ENCODE peak calls at places on chromosomes 16 and 17, in seven cellular contexts. L is cardiac muscle cell, X is fibroblast of pulmonary artery, O is cardiac fibroblast, G is thyroid gland, K is esophagus muscularis mucosa, J is heart right ventricle. F is an unnamed sample.
A peak's percentile ranks its signal among the peaks of the same experiment; 100 is the strongest.

GRCh38 chr17:40033339-40033738 is 18.1 kb downstream of the CSF3 start:
- DNase-seq in O (no peak), G (no peak), X (no peak), K (no peak), J (no peak), L (no peak), F (no peak)

GRCh38 chr17:37179893-37180292 is 195.9 kb upstream of the C17orf78 start:
- DNase-seq in X (peak; percentile 71), K (no peak), O (peak; percentile 81), L (no peak), G (no peak), J (no peak), F (peak; percentile 26)

GRCh38 chr17:80786470-80786869 is 205.2 kb upstream of the CHMP6 start:
- DNase-seq in O (no peak), L (no peak), X (no peak), G (no peak), K (no peak), J (no peak), F (no peak)

GRCh38 chr16:58026705-58027340 is 1.3 kb downstream of the MMP15 start:
- DNase-seq in J (peak; percentile 42), K (no peak), X (no peak), G (peak; percentile 57), O (no peak), L (peak; percentile 54), F (no peak)

GRCh38 chr17:36128411-36128978 is 24.9 kb downstream of the CCL4 start:
- DNase-seq in K (no peak), L (no peak), G (no peak), J (no peak), X (no peak), O (no peak), F (no peak)

GRCh38 chr16:25066747-25067631 is 44.6 kb upstream of the LCMT1 start:
- DNase-seq in X (peak; percentile 67), L (peak; percentile 79), G (peak; percentile 80), J (peak; percentile 88), O (peak; percentile 68), K (peak; percentile 95), F (no peak)

GRCh38 chr16:22270525-22270924 is 26.7 kb upstream of the POLR3E start:
- DNase-seq in X (no peak), K (no peak), L (no peak), J (no peak), G (no peak), O (no peak), F (no peak)

GRCh38 chr17:4444782-4445473 is 11.2 kb downstream of the SPNS3 start:
- DNase-seq in L (no peak), X (no peak), G (no peak), K (no peak), J (peak; percentile 71), O (no peak), F (no peak)

GRCh38 chr17:39605492-39606433 is 2.0 kb downstream of the NEUROD2 start:
- DNase-seq in G (no peak), J (no peak), O (peak; percentile 36), L (peak; percentile 43), K (no peak), X (no peak), F (no peak)

GRCh38 chr17:67855504-67856324 is 30.4 kb downstream of the BPTF start:
- DNase-seq in J (no peak), K (no peak), G (no peak), X (no peak), L (no peak), O (no peak), F (no peak)

GRCh38 chr16:66798162-66798561 is 3.2 kb downstream of the TERB1 start:
- DNase-seq in K (no peak), X (peak; percentile 18), O (peak; percentile 41), G (no peak), L (no peak), J (no peak), F (no peak)

GRCh38 chr17:32523017-32523680 is 36.4 kb downstream of the CDK5R1 start:
- DNase-seq in J (no peak), O (no peak), G (no peak), L (no peak), K (no peak), X (no peak), F (no peak)

GRCh38 chr17:4544656-4545216 is 10.4 kb downstream of the MYBBP1A start:
- DNase-seq in J (no peak), X (no peak), L (no peak), G (no peak), O (no peak), K (no peak), F (no peak)

GRCh38 chr16:71367243-71367976 is 8.9 kb downstream of the CALB2 start:
- DNase-seq in X (peak; percentile 49), G (peak; percentile 19), J (no peak), L (peak; percentile 76), K (no peak), O (peak; percentile 49), F (no peak)

GRCh38 chr17:71484546-71484945 is 636.3 kb upstream of the SOX9 start:
- DNase-seq in G (no peak), K (no peak), X (peak; percentile 27), J (no peak), O (no peak), L (no peak), F (no peak)

GRCh38 chr16:12340151-12340733 is 363.7 kb downstream of the SNX29 start:
- DNase-seq in K (no peak), G (peak; percentile 68), J (no peak), X (peak; percentile 37), L (peak; percentile 35), O (peak; percentile 80), F (no peak)

GRCh38 chr16:75105306-75106061 is 11.1 kb downstream of the LDHD start:
- DNase-seq in K (no peak), J (peak; percentile 55), L (no peak), O (no peak), G (peak; percentile 52), X (peak; percentile 30), F (no peak)

GRCh38 chr17:6712058-6712853 is 913 bp downstream of the SLC13A5 start:
- DNase-seq in J (no peak), O (peak; percentile 6), K (no peak), G (no peak), L (peak; percentile 52), X (peak; percentile 14), F (no peak)

GRCh38 chr17:6713130-6713917 is at the start of gene SLC13A5:
- DNase-seq in J (peak; percentile 33), O (peak; percentile 29), K (no peak), G (peak; percentile 8), L (peak; percentile 79), X (peak; percentile 38), F (peak; percentile 4)

GRCh38 chr17:6713918-6714271 is 726 bp upstream of the SLC13A5 start:
- DNase-seq in K (no peak), X (no peak), J (no peak), O (no peak), G (no peak), L (no peak), F (no peak)

GRCh38 chr17:6711681-6712057 is 1.5 kb downstream of the SLC13A5 start:
- DNase-seq in X (no peak), L (no peak), G (no peak), O (no peak), J (no peak), K (no peak), F (no peak)

DNA sequence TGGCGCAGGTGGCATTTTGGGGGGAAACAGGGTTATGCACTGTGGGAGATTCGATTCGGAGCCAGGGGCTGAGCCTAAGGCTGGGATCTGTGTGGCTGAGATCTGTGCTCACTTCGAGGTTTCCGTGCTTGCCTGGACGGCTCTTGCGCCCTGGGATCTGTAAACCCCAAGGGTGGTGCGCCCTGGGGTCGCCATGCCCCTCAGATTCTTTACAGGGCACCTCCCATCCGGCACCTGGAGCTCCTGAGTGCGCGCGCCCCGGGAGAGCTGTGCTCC is 377 bp downstream of the SLC13A5 start:
- DNase-seq in K (no peak), X (no peak), J (no peak), L (no peak), O (no peak), G (no peak), F (no peak)
- H3K4me3 ChIP-seq in K (peak overlapping the region; percentile 35), X (peak overlapping the region; percentile 29), J (peak overlapping the region; percentile 35), L (peak overlapping the region; percentile 18), O (no peak overlapping the region), G (no peak overlapping the region), F (no peak overlapping the region)

DNA sequence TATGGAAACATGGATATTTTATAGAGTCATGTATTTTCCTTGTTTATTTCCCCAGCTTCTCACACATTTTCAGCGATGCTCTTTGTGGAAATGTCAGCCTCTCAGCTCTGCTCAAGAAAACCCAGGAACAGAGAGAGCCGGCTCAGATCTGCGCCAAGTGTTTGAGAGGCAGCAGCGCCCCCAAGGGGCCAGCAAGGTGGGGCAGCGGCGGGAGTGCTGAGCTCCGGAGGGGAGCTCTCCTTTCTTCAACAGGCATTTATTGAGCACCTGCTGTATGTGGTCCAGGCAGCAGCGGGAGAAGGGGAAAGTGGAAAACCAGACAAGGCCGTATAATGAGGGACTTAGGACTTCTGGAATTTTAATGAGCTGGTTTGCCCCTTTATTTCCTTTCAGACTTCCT is 421.1 kb upstream of the C16orf82 start:
- DNase-seq in J (no peak), K (peak; percentile 81), L (peak; percentile 67), G (peak; percentile 57), X (no peak), O (no peak), F (no peak)
- TF ChIP-seq CTCF in J (no peak), K (no peak), L (no peak), G (peak; percentile 76), X (no peak), O (no peak), F (no peak)

GRCh38 chr16:20707461-20707860 is 10.0 kb upstream of the ACSM1 start:
- DNase-seq in K (no peak), J (no peak), L (no peak), X (no peak), O (no peak), G (peak; percentile 16), F (no peak)

DNA sequence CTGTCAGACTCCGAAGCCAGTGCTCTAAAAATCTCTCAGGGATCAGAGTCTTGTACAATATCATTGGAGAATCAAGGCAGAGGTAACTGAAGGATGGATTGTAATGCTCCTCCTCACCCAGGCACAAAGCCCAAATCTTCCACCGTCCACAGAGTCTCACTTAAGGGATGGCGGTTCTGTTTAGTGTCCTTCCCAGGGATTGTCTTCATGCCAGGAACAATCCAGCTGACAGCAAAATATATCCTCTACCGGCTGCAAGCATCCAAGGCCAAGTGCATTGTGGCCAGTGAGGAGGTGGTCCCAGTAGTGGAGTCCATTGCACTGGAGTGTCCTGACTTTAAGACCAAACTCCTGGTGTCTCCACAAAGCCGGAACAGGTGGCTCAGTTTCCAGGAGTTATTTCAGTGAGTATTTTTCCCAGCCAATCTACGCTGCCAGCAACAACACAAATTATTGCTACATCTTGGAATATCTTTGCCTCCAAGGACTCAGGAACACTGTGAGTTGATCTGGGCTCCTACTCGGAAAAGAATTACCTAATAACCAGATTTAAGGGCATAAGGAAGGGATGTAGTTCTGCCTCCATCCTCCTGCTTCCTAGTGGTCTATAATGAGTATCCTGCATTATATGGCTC is 13.9 kb upstream of the ACSM1 start:
- DNase-seq in J (no peak), G (no peak), L (no peak), O (no peak), X (no peak), K (no peak), F (no peak)
- H3K4me3 ChIP-seq in J (no peak overlapping the region), G (no peak overlapping the region), L (no peak overlapping the region), O (no peak overlapping the region), X (no peak overlapping the region), K (no peak overlapping the region), F (no peak overlapping the region)

GRCh38 chr16:50901062-50901461 is 159.2 kb downstream of the CYLD start:
- DNase-seq in L (no peak), O (no peak), X (no peak), G (no peak), K (no peak), J (no peak), F (no peak)

GRCh38 chr16:50900391-50900942 is 158.6 kb downstream of the CYLD start:
- DNase-seq in L (no peak), K (no peak), O (no peak), G (peak; percentile 46), J (no peak), X (no peak), F (no peak)

GRCh38 chr16:50902457-50902856 is 160.6 kb downstream of the CYLD start:
- DNase-seq in L (peak; percentile 40), G (peak; percentile 13), X (no peak), J (no peak), K (no peak), O (no peak), F (no peak)
- TF ChIP-seq CTCF in L (no peak), G (no peak), X (no peak), J (no peak), K (no peak), O (no peak), F (no peak)

F was measured in HFF-Myc.